ENCODE peak calls at places on chromosomes 1 and 21, in seven cellular contexts. H, I, D, C, B, Y and T are unnamed samples.

GRCh38 chr1:223846668-223847007 is 891 bp upstream of the TP53BP2 start:
- DNase-seq in H (peak), D (peak), C (no peak), I (peak), B (peak), Y (no peak), T (peak)

GRCh38 chr1:15152318-15153183 is 996 bp upstream of the TMEM51 start:
- DNase-seq in D (peak), B (peak), I (peak), Y (peak), C (no peak), H (peak), T (peak)

GRCh38 chr1:47438321-47439150 is 692 bp downstream of the FOXD2 start:
- DNase-seq in Y (no peak), C (no peak), I (peak), H (peak), D (no peak), B (no peak), T (no peak)

GRCh38 chr1:7149080-7149838 is 364.0 kb downstream of the CAMTA1 start:
- DNase-seq in B (no peak), H (no peak), I (no peak), C (no peak), D (no peak), Y (no peak), T (peak)

GRCh38 chr1:83508485-83509151 is 490.3 kb downstream of the TTLL7 start:
- DNase-seq in B (no peak), I (peak), D (no peak), C (no peak), Y (no peak), H (peak), T (peak)

GRCh38 chr1:31010081-31010989 is 55.2 kb downstream of the PUM1 start:
- DNase-seq in H (peak), C (no peak), D (no peak), Y (no peak), I (peak), B (no peak), T (peak)

GRCh38 chr1:92804721-92805169 is 19.8 kb upstream of the EVI5 start:
- DNase-seq in C (no peak), B (peak), D (no peak), Y (no peak), I (peak), H (peak), T (peak)

GRCh38 chr1:94327001-94327685 is 89.8 kb upstream of the ARHGAP29 start:
- DNase-seq in I (peak), C (no peak), B (no peak), Y (no peak), D (no peak), H (no peak), T (peak)

GRCh38 chr1:179337343-179337742 is 28.4 kb upstream of the AXDND1 start:
- DNase-seq in C (no peak), Y (no peak), D (no peak), B (peak), H (no peak), I (no peak), T (no peak)

GRCh38 chr1:167524651-167525050 is 6.3 kb upstream of the CD247 start:
- DNase-seq in Y (no peak), C (no peak), D (peak), H (no peak), B (no peak), I (no peak), T (no peak)

GRCh38 chr1:97297611-97298010 is 576.0 kb downstream of the PTBP2 start:
- DNase-seq in C (no peak), D (no peak), Y (no peak), I (no peak), B (no peak), H (no peak), T (no peak)

GRCh38 chr21:42939581-42940413 is 14.4 kb upstream of the ERVH48-1 start:
- DNase-seq in D (peak), Y (no peak), H (no peak), B (peak), C (no peak), I (peak), T (peak)

GRCh38 chr1:212218065-212218464 is 67.1 kb upstream of the PPP2R5A start:
- DNase-seq in I (no peak), H (no peak), Y (no peak), C (no peak), D (no peak), B (peak), T (no peak)

GRCh38 chr1:9145021-9145668 is 16.2 kb upstream of the GPR157 start:
- DNase-seq in H (peak), B (no peak), D (no peak), I (peak), C (no peak), Y (no peak), T (peak)

GRCh38 chr1:155977607-155978324 is 581 bp downstream of the ARHGEF2 start:
- DNase-seq in D (peak), C (no peak), I (peak), B (peak), H (peak), Y (no peak), T (peak)

GRCh38 chr1:45545019-45545493 is 5.6 kb upstream of the AKR1A1 start:
- DNase-seq in I (no peak), D (no peak), H (peak), C (peak), Y (no peak), B (peak), T (no peak)

GRCh38 chr1:29416825-29417557 is 180.7 kb downstream of the PTPRU start:
- DNase-seq in Y (no peak), I (peak), D (no peak), C (no peak), H (no peak), B (no peak), T (no peak)

GRCh38 chr1:110495926-110496600 is 22.9 kb downstream of the KCNA10 start:
- DNase-seq in Y (peak), H (peak), B (peak), I (peak), D (peak), C (peak), T (peak)

GRCh38 chr1:175155936-175156335 is 36.6 kb downstream of the KIAA0040 start:
- DNase-seq in B (no peak), Y (no peak), C (peak), H (no peak), I (no peak), D (no peak), T (no peak)

GRCh38 chr21:35395728-35396127 is 346.6 kb upstream of the RUNX1 start:
- DNase-seq in I (peak), B (no peak), D (no peak), Y (no peak), C (no peak), H (no peak), T (peak)

GRCh38 chr1:54559771-54560231 is 11.8 kb downstream of the ACOT11 start:
- DNase-seq in B (no peak), I (no peak), D (no peak), C (no peak), Y (no peak), H (no peak), T (no peak)

GRCh38 chr1:147504801-147505303 is 36.4 kb upstream of the BCL9 start:
- DNase-seq in H (no peak), Y (peak), D (no peak), I (peak), B (no peak), C (no peak), T (peak)

GRCh38 chr1:66265796-66266195 is 268.2 kb upstream of the SGIP1 start:
- DNase-seq in C (no peak), I (peak), Y (no peak), B (no peak), H (peak), D (no peak), T (peak)

GRCh38 chr1:119829636-119830035 is 18.4 kb upstream of the REG4 start:
- DNase-seq in Y (no peak), D (peak), I (no peak), B (no peak), H (no peak), C (no peak), T (no peak)